ENCODE peak calls at places on chromosomes 4 and X, in six cellular contexts. G is GM23338, K is Karpas-422, E is fibroblast of lung, Q is HCT116, C is mammary epithelial cell. H is an unnamed sample.

GRCh38 chr4:1661695-1662094 is 22.4 kb downstream of the FAM53A start:
- DNase-seq in G (no peak), K (no peak), E (no peak), Q (peak; percentile 48), C (no peak), H (no peak)

GRCh38 chrX:11366998-11367595 is 73.9 kb downstream of the AMELX start:
- DNase-seq in G (no peak), K (no peak), E (no peak), Q (no peak), C (no peak), H (no peak)

GRCh38 chrX:107750263-107750662 is 25.3 kb downstream of the TSC22D3 start:
- DNase-seq in G (peak; percentile 39), K (no peak), E (no peak), Q (no peak), C (no peak), H (no peak)

GRCh38 chr4:1496116-1496642 is 89.9 kb upstream of the NKX1-1 start:
- DNase-seq in G (no peak), K (no peak), E (no peak), Q (no peak), C (no peak), H (no peak)

GRCh38 chrX:87728024-87728423 is 210.4 kb downstream of the KLHL4 start:
- DNase-seq in G (no peak), K (no peak), E (no peak), Q (no peak), C (no peak), H (no peak)

GRCh38 chr4:82462415-82462831 is 32.0 kb downstream of the ENOPH1 start:
- DNase-seq in G (peak; percentile 92), K (peak; percentile 91), E (peak; percentile 93), Q (peak; percentile 73), C (peak; percentile 62), H (peak; percentile 77)

GRCh38 chr4:105598787-105599186 is 46.4 kb downstream of the ARHGEF38 start:
- DNase-seq in G (no peak), K (no peak), E (no peak), Q (no peak), C (peak; percentile 87), H (no peak)

GRCh38 chr4:13541720-13542576 is 2.4 kb downstream of the NKX3-2 start:
- DNase-seq in G (peak; percentile 88), K (peak; percentile 52), E (no peak), Q (no peak), C (no peak), H (no peak)

GRCh38 chr4:113683143-113683542 is 78.4 kb downstream of the CAMK2D start:
- DNase-seq in G (no peak), K (no peak), E (no peak), Q (no peak), C (peak; percentile 45), H (peak; percentile 92)

GRCh38 chr4:31667701-31668100 is 947.5 kb downstream of the PCDH7 start:
- DNase-seq in G (no peak), K (no peak), E (peak; percentile 41), Q (no peak), C (no peak), H (no peak)

GRCh38 chr4:6913350-6913749 is 3.7 kb downstream of the TBC1D14 start:
- DNase-seq in G (no peak), K (no peak), E (no peak), Q (no peak), C (no peak), H (no peak)
- H3K4me1 ChIP-seq in G (peaks cover 15% of the 10 kb centered on the region), K (peaks cover 14% of the 10 kb centered on the region), E (peaks cover 6% of the 10 kb centered on the region), Q (peaks cover 35% of the 10 kb centered on the region), C (peaks cover 32% of the 10 kb centered on the region), H (peaks cover 49% of the 10 kb centered on the region)

GRCh38 chrX:140765043-140765784 is 55.7 kb downstream of the LINC00632 start:
- DNase-seq in G (peak; percentile 15), K (no peak), E (peak; percentile 61), Q (no peak), C (no peak), H (no peak)
- H3K4me2 ChIP-seq in G (peak overlapping the region; percentile 86), K (no peak overlapping the region), E (peak overlapping the region; percentile 58), Q (no peak overlapping the region), C (peak overlapping the region; percentile 54), H (no peak overlapping the region)

GRCh38 chr4:6706173-6706572 is 3.5 kb downstream of the MRFAP1L1 start:
- DNase-seq in G (no peak), K (no peak), E (no peak), Q (no peak), C (no peak), H (no peak)
- H3K79me2 ChIP-seq in G (peaks cover 60% of the 10 kb centered on the region), K (peaks cover 52% of the 10 kb centered on the region), E (peaks cover 49% of the 10 kb centered on the region), Q (peaks cover 48% of the 10 kb centered on the region), C (peaks cover 67% of the 10 kb centered on the region), H (peaks cover 58% of the 10 kb centered on the region)

DNA sequence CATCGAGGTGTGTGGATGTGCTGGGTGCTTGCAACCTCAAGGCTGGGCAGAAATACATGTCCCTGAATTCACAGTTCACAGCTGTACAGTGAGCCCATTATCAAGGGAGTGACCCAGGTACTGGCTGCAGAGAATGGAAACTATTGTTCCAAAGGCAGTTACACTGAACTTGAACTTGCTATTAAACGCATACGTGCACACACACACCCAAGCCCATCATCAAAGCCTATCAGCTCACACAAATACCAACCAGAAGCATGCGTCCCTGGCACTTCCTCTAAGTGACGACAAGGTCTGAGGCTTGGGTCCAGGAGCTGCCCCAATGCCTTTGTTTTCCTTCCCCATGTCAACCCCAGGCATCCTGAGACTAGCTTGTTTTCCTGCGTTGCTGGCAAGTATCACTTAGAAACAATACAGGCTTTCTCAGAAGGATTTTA is 88.6 kb downstream of the IRF2 start:
- DNase-seq in G (peak; percentile 42), K (peak; percentile 75), E (no peak), Q (no peak), C (peak; percentile 76), H (no peak)
- H3K4me1 ChIP-seq in G (peaks cover 75% of the 10 kb centered on the region), K (peaks cover 66% of the 10 kb centered on the region), E (peaks cover 23% of the 10 kb centered on the region), Q (peaks cover 16% of the 10 kb centered on the region), C (peaks cover 41% of the 10 kb centered on the region), H (peaks cover 70% of the 10 kb centered on the region)

GRCh38 chr4:107682306-107682705 is 37.7 kb downstream of the PAPSS1 start:
- DNase-seq in G (no peak), K (no peak), E (no peak), Q (no peak), C (no peak), H (no peak)
- H3K4me2 ChIP-seq in G (no peak overlapping the region), K (no peak overlapping the region), E (no peak overlapping the region), Q (no peak overlapping the region), C (no peak overlapping the region), H (no peak overlapping the region)

GRCh38 chr4:122855491-122855890 is 28.9 kb downstream of the FGF2 start:
- DNase-seq in G (no peak), K (no peak), E (no peak), Q (no peak), C (no peak), H (peak; percentile 5)

GRCh38 chr4:122847931-122848330 is 21.3 kb downstream of the FGF2 start:
- DNase-seq in G (no peak), K (no peak), E (no peak), Q (no peak), C (no peak), H (no peak)

GRCh38 chr4:122854860-122855259 is 28.2 kb downstream of the FGF2 start:
- DNase-seq in G (no peak), K (no peak), E (no peak), Q (no peak), C (peak; percentile 39), H (no peak)

GRCh38 chr4:122854444-122854843 is 27.8 kb downstream of the FGF2 start:
- DNase-seq in G (no peak), K (no peak), E (peak; percentile 40), Q (no peak), C (no peak), H (no peak)

DNA sequence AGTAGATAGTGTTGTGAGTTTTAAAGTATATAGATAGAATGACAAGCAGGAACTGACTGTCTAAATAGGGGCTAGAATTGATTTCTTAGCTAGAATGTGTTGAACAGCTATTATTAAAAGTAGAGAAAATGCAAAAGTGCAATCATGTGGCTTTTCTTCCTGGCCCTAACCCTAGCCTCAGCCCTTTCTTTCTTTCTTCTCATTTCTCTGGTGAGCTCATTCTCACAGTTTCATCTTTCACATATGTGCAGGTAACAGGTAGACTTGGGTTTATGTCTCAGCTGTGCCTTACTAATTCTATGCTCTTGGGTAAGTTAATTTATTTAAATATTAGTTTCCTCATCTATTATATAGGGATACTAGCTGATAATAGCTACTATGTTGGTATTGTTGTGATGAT is 24.9 kb downstream of the FGF2 start:
- DNase-seq in G (no peak), K (no peak), E (no peak), Q (no peak), C (no peak), H (no peak)
- H3K79me2 ChIP-seq in G (peaks cover 100% of the 10 kb centered on the region), K (no peaks in the 10 kb centered on the region), E (peaks cover 91% of the 10 kb centered on the region), Q (no peaks in the 10 kb centered on the region), C (peaks cover 35% of the 10 kb centered on the region), H (no peaks in the 10 kb centered on the region)

DNA sequence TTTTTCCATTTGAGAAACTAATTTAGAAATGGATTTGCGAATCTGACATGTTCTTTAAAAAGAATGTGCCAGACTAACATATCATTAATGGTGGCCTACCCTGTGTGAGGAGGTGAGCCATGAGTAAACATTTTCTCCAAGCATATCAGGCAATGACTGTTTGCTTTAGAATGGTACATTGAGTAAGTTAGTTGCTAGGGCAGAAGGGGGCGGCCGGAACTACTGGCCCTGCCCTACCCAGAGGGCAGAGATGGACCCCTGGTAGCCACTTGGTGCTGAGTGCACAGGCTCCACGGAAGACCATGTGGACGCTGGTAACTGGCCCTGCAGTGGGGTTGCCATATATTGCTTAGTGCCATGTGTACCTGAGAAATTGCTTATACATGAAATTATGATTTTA is 8.6 kb downstream of the FNIP2 start:
- DNase-seq in G (no peak), K (no peak), E (no peak), Q (no peak), C (no peak), H (no peak)
- H3K4me1 ChIP-seq in G (peaks cover 10% of the 10 kb centered on the region), K (peaks cover 7% of the 10 kb centered on the region), E (peaks cover 5% of the 10 kb centered on the region), Q (no peaks in the 10 kb centered on the region), C (peaks cover 18% of the 10 kb centered on the region), H (peaks cover 13% of the 10 kb centered on the region)

GRCh38 chr4:168631241-168632151 is 134.6 kb downstream of the PALLD start:
- DNase-seq in G (peak; percentile 87), K (no peak), E (peak; percentile 54), Q (no peak), C (peak; percentile 80), H (no peak)

GRCh38 chr4:168630445-168631187 is 133.8 kb downstream of the PALLD start:
- DNase-seq in G (no peak), K (no peak), E (peak; percentile 33), Q (no peak), C (peak; percentile 92), H (no peak)

GRCh38 chr4:168633071-168633470 is 136.2 kb downstream of the PALLD start:
- DNase-seq in G (no peak), K (no peak), E (no peak), Q (no peak), C (no peak), H (no peak)

GRCh38 chr4:168633474-168633873 is 136.6 kb downstream of the PALLD start:
- DNase-seq in G (no peak), K (no peak), E (no peak), Q (no peak), C (no peak), H (no peak)

GRCh38 chr4:168632246-168632832 is 135.5 kb downstream of the PALLD start:
- DNase-seq in G (peak; percentile 76), K (no peak), E (no peak), Q (no peak), C (no peak), H (no peak)
- H3K4me2 ChIP-seq in G (peak overlapping the region; percentile 88), K (no peak overlapping the region), E (peak overlapping the region; percentile 97), Q (peak overlapping the region; percentile 96), C (peak overlapping the region; percentile 92), H (no peak overlapping the region)

DNA sequence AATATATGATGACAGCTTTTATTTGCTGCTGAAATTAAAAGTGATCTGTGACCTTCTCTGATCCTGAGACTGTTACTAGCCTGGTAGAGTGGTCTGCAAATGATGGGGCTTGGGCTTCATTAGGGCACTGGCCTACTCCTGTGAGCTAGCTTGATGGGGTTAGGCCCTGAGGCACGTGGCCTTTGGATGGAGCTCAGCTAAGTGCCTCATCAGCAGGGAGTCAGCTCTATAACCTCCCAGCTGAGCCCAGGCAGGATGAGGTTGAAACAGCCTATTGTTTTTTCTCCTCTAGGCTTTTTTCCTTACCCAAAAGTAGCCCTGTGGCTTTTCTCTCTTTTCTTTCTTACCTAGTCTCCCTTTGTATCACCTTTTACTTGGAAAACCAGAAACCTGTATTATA is 92.2 kb downstream of the AFF2 start:
- DNase-seq in G (no peak), K (no peak), E (no peak), Q (no peak), C (no peak), H (no peak)
- H3K79me2 ChIP-seq in G (no peaks in the 10 kb centered on the region), K (peaks cover 98% of the 10 kb centered on the region), E (no peaks in the 10 kb centered on the region), Q (no peaks in the 10 kb centered on the region), C (no peaks in the 10 kb centered on the region), H (peaks cover 96% of the 10 kb centered on the region)